ENCODE peak calls at places on chromosomes 3 and 15, in five cellular contexts. I, J, C, W and S are unnamed samples.

GRCh38 chr3:96086018-96086417 is 728.4 kb upstream of the EPHA6 start:
- DNase-seq in C (no peak), J (no peak), W (no peak), I (no peak), S (no peak)

GRCh38 chr3:73332558-73332957 is 271.1 kb downstream of the EBLN2 start:
- DNase-seq in I (no peak), W (no peak), J (no peak), C (no peak), S (peak)

GRCh38 chr15:63668601-63669000 is 71.4 kb downstream of the FBXL22 start:
- DNase-seq in J (no peak), I (no peak), C (no peak), W (no peak), S (no peak)

GRCh38 chr15:63189955-63190691 is 717 bp downstream of the RAB8B start:
- DNase-seq in I (no peak), W (no peak), J (no peak), C (no peak), S (no peak)

GRCh38 chr3:141095546-141095937 is 44.4 kb downstream of the SPSB4 start:
- DNase-seq in J (no peak), I (no peak), W (no peak), C (no peak), S (no peak)

GRCh38 chr15:101372149-101372577 is 77.1 kb upstream of the SNRPA1 start:
- DNase-seq in J (no peak), C (no peak), W (no peak), I (no peak), S (no peak)

GRCh38 chr15:88605507-88606436 is 15.4 kb upstream of the AEN start:
- DNase-seq in J (peak), I (peak), C (no peak), W (peak), S (no peak)

GRCh38 chr3:71530903-71531535 is 52.5 kb downstream of the FOXP1 start:
- DNase-seq in C (no peak), W (no peak), I (no peak), J (peak), S (no peak)

GRCh38 chr3:39146611-39147373 is 6.6 kb downstream of the CSRNP1 start:
- DNase-seq in W (peak), J (no peak), I (peak), C (peak), S (peak)

GRCh38 chr3:117192888-117193287 is 483.3 kb downstream of the TUSC7 start:
- DNase-seq in I (no peak), J (no peak), C (no peak), W (no peak), S (no peak)

GRCh38 chr15:64755427-64755823 is 20.0 kb downstream of the RBPMS2 start:
- DNase-seq in W (no peak), J (no peak), I (no peak), C (no peak), S (no peak)

GRCh38 chr15:48636511-48636910 is 9.0 kb downstream of the FBN1 start:
- DNase-seq in J (no peak), I (no peak), W (no peak), C (no peak), S (no peak)

GRCh38 chr3:3068358-3068881 is 41.8 kb downstream of the IL5RA start:
- DNase-seq in J (no peak), C (no peak), W (no peak), I (no peak), S (no peak)

GRCh38 chr15:72342385-72342784 is 22.4 kb upstream of the CELF6 start:
- DNase-seq in I (no peak), J (peak), W (peak), C (peak), S (no peak)

GRCh38 chr15:98292442-98293240 is 332.1 kb downstream of the ARRDC4 start:
- DNase-seq in J (peak), C (peak), I (peak), W (peak), S (peak)

GRCh38 chr3:146189519-146190173 is 28.7 kb upstream of the PLOD2 start:
- DNase-seq in W (peak), I (no peak), J (peak), C (peak), S (no peak)

GRCh38 chr3:4980229-4981159 is 1.3 kb downstream of the BHLHE40 start:
- DNase-seq in I (peak), C (peak), J (peak), W (peak), S (peak)

GRCh38 chr3:172106989-172107388 is 67.6 kb downstream of the FNDC3B start:
- DNase-seq in C (no peak), W (no peak), I (no peak), J (no peak), S (peak)

GRCh38 chr15:51229907-51230328 is 108.5 kb downstream of the CYP19A1 start:
- DNase-seq in J (peak), W (peak), C (peak), I (no peak), S (no peak)

GRCh38 chr3:195544634-195545033 is 1.5 kb upstream of the PPP1R2 start:
- DNase-seq in J (no peak), W (no peak), C (no peak), I (peak), S (no peak)

GRCh38 chr3:195543642-195544536 is 764 bp upstream of the PPP1R2 start:
- DNase-seq in I (no peak), C (no peak), W (no peak), J (peak), S (no peak)

GRCh38 chr3:195548496-195548895 is 5.4 kb upstream of the PPP1R2 start:
- DNase-seq in I (no peak), J (peak), C (no peak), W (no peak), S (no peak)

GRCh38 chr3:195548046-195548445 is 4.9 kb upstream of the PPP1R2 start:
- DNase-seq in I (no peak), W (no peak), C (no peak), J (no peak), S (no peak)

DNA sequence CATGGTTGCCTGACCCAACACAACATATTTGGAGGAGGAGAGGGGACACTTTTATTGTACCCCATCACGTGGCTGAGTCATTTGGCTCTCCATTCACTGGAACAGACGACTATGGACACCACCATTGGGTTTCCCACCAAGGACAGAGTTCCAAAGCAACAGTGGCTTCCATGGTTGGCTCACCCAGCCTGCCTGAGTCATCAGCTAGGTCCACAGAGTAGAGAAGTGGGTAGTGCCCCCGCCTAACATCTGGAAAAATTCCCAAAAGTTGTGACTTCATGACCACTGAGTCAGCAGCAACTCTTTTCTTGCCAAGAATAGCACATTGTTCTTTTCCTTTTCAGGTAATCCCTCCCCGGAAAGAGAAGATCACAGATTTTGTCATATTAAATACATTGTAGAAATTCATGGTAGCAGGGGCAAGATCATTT is 3.0 kb upstream of the PPP1R2 start:
- DNase-seq in W (no peak), C (peak), I (peak), J (no peak), S (no peak)
- H3K4me3 ChIP-seq in W (no peak), C (no peak), I (no peak), J (no peak), S (no peak)

GRCh38 chr3:123657578-123657977 is 72.7 kb upstream of the HACD2 start:
- DNase-seq in J (no peak), I (no peak), C (no peak), W (no peak), S (no peak)

GRCh38 chr3:123656241-123656640 is 71.4 kb upstream of the HACD2 start:
- DNase-seq in C (no peak), W (no peak), J (no peak), I (no peak), S (no peak)

GRCh38 chr3:123655400-123655799 is 70.5 kb upstream of the HACD2 start:
- DNase-seq in J (no peak), C (no peak), W (no peak), I (no peak), S (no peak)

GRCh38 chr3:123657111-123657510 is 72.3 kb upstream of the HACD2 start:
- DNase-seq in I (no peak), W (no peak), C (no peak), J (no peak), S (no peak)

DNA sequence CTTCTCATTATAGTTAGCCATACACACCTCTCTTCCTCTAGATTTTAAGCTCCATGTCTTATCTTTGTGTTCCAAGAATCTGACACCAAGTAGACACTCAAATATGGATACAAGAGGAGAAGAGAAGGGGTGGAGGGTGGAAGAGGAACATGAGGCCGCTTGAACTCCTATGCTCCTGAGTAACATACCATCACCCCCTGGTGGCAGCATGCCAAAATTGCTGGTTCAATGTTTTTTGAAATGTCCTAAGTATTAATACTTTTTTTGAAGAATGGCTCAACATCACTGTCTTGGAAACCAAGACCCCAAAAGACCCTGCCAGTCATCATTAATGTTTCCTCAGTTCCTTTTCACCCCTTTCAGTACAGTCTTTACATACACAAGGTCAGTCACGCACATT is 71.8 kb upstream of the HACD2 start:
- DNase-seq in C (peak), W (no peak), I (no peak), J (peak), S (no peak)
- TF ChIP-seq CTCF in C (peak), W (peak), I (peak), J (peak), S (peak)

DNA sequence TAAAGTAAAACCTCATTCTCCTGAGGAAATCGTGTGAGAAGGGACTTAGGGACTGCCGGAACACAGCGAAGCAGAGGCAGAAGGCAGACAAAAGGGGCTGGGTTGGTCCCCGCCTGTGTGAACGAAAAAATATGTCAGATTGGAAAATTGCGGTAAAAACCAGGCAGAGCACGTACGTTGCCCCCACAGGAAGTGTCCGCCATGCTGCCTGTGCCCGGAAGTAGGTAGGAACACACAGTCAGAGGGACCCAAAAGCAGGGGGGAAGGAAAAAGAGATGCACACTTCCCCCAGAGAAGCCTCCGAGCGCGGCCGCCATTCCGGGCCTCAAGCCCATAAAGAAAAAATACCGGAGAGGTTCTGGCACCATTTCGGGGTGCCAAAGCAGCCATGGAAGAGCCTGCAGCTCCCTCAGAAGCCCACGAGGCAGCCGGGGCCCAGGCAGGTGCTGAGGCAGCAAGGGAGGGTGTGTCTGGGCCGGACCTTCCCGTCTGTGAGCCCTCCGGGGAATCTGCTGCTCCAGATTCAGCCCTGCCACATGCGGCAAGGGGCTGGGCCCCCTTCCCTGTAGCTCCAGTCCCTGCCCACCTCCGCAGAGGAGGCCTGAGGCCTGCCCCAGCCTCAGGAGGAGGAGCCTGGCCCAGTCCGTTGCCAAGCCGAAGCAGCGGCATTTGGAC is at the start of gene MKRN3:
- DNase-seq in C (peak), J (no peak), W (peak), I (no peak), S (no peak)
- H3K4me3 ChIP-seq in C (peak), J (no peak), W (peak), I (peak), S (no peak)

DNA sequence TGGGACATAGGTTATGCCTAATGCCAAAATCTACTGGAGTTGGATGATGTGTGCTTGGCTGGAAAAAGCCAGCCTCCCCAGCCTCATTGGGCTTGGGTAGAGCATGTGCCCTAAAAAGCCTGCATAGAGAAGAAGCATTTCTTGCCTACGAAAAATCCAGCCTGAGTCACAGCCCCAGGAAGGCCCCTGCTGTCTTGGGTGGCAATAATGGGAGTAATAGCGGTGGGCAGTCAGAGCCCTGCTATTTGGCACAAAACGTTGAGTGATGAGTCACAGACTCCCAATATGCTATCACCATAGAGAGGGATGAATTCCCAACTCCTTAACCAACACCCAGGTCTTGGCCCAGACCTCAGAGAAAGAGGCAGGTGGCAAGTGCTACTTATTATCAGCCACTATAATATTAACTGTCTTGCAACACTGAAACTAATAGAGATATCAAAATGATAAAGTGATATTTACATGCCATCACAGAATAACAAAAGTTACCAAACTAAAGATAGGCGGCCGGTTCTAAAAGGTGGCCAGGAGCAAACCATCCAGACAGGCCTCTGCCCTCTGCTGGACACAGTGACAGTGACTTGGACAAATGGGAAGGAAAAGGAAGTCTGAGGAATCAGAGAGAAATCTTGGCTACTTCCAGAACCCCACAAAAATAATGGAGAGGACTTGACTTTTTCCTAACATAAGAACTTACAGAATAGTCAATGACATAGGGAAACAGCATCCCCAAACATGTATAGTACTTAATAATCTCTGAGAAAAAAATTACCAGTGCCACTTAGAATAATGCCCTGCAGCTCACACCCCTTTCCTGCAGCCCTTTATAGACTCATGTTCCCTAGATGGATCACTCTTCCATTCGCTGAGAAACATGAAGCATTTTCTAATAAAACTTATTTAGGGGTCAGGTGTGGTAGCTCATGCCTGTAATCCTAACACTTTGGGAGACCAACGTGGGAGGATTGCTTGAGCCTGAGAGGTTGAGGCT is 51.9 kb upstream of the MUC13 start:
- DNase-seq in J (peak), C (peak), I (no peak), W (peak), S (no peak)
- TF ChIP-seq CTCF in J (peak), C (peak), I (peak), W (peak), S (peak)

GRCh38 chr3:53073553-53074365 is 27.9 kb upstream of the SFMBT1 start:
- DNase-seq in W (peak), I (no peak), J (no peak), C (no peak), S (no peak)
- H3K4me3 ChIP-seq in W (no peak), I (peak), J (peak), C (no peak), S (peak)